ENCODE peak calls at places on chromosome 7, in six cellular contexts. O is IMR-90; Z is stimulated activated CD8-positive, alpha-beta memory T cell treated with anti-CD3 and anti-CD28 coated beads, Interleukin-7, amount 100 ng/mL, for 4 hours; P is astrocyte of the spinal cord; H is stimulated activated CD4-positive, alpha-beta T cell treated with anti-CD3 and anti-CD28 coated beads, TNF-alpha, amount 100 ng/mL, for 1 hour; G is skeletal muscle cell. L is an unnamed sample.

GRCh38 chr7:28028471-28028870 is 152.1 kb downstream of the JAZF1 start:
- DNase-seq in G (no peak), P (no peak), Z (no peak), H (no peak), O (no peak), L (no peak)

GRCh38 chr7:113917840-113918239 is 969 bp downstream of the PPP1R3A start:
- DNase-seq in P (no peak), H (no peak), Z (no peak), G (no peak), O (no peak), L (no peak)

GRCh38 chr7:124263232-124263827 is 230.5 kb upstream of the TMEM229A start:
- DNase-seq in P (peak; percentile 23), Z (no peak), H (no peak), O (peak; percentile 54), G (no peak), L (peak; percentile 7)

GRCh38 chr7:37380831-37381230 is 67.8 kb downstream of the ELMO1 start:
- DNase-seq in H (no peak), G (no peak), Z (no peak), P (no peak), O (no peak), L (no peak)

GRCh38 chr7:45033261-45033930 is 33.4 kb downstream of the CCM2 start:
- DNase-seq in G (no peak), Z (no peak), O (peak; percentile 55), P (peak; percentile 38), H (no peak), L (peak; percentile 13)

GRCh38 chr7:33040803-33041516 is 21.6 kb downstream of the NT5C3A start:
- DNase-seq in G (no peak), P (no peak), O (peak; percentile 36), H (no peak), Z (peak; percentile 50), L (peak; percentile 63)

GRCh38 chr7:138546829-138547228 is 86.8 kb downstream of the TRIM24 start:
- DNase-seq in H (no peak), G (no peak), O (no peak), P (no peak), Z (no peak), L (no peak)

GRCh38 chr7:16646427-16647081 is 573 bp downstream of the BZW2 start:
- DNase-seq in G (no peak), P (peak; percentile 40), H (peak; percentile 24), Z (no peak), O (no peak), L (peak; percentile 51)

GRCh38 chr7:116572036-116572435 is 47.2 kb downstream of the CAV1 start:
- DNase-seq in P (no peak), H (no peak), G (no peak), O (no peak), Z (no peak), L (no peak)

GRCh38 chr7:153567426-153567825 is 484.8 kb upstream of the DPP6 start:
- DNase-seq in P (no peak), G (no peak), O (no peak), Z (no peak), H (no peak), L (no peak)

GRCh38 chr7:93320856-93321255 is 88.7 kb downstream of the VPS50 start:
- DNase-seq in G (no peak), Z (no peak), P (no peak), O (no peak), H (no peak), L (no peak)

GRCh38 chr7:96414931-96415292 is 93.0 kb upstream of the SLC25A13 start:
- DNase-seq in H (no peak), G (no peak), P (peak; percentile 6), O (peak; percentile 30), Z (no peak), L (peak; percentile 60)

GRCh38 chr7:155938129-155938528 is 125.9 kb upstream of the SHH start:
- DNase-seq in P (no peak), Z (no peak), H (no peak), O (no peak), G (no peak), L (no peak)

GRCh38 chr7:152512711-152513110 is 76.9 kb upstream of the KMT2C start:
- DNase-seq in O (no peak), H (no peak), P (no peak), G (no peak), Z (peak; percentile 2), L (no peak)

GRCh38 chr7:44177570-44178131 is 11.6 kb downstream of the GCK start:
- DNase-seq in G (no peak), Z (no peak), P (peak; percentile 70), O (peak; percentile 52), H (no peak), L (peak; percentile 52)

GRCh38 chr7:3551536-3551935 is 250.5 kb downstream of the SDK1 start:
- DNase-seq in H (no peak), O (no peak), G (no peak), Z (no peak), P (no peak), L (no peak)

GRCh38 chr7:112173214-112173905 is 32.8 kb downstream of the DOCK4 start:
- DNase-seq in P (no peak), Z (no peak), O (no peak), G (no peak), H (no peak), L (peak; percentile 4)

GRCh38 chr7:33039257-33039904 is 23.2 kb downstream of the NT5C3A start:
- DNase-seq in P (no peak), O (no peak), G (no peak), Z (no peak), H (no peak), L (peak; percentile 65)

GRCh38 chr7:106053109-106053508 is 59.0 kb downstream of the SYPL1 start:
- DNase-seq in O (no peak), H (no peak), P (no peak), Z (no peak), G (no peak), L (no peak)

GRCh38 chr7:46786221-46786951 is 795.5 kb downstream of the TNS3 start:
- DNase-seq in H (no peak), O (peak; percentile 43), P (peak; percentile 84), Z (no peak), G (peak; percentile 77), L (peak; percentile 73)

GRCh38 chr7:139999516-139999915 is 63.2 kb downstream of the PARP12 start:
- DNase-seq in O (no peak), H (no peak), Z (no peak), G (no peak), P (no peak), L (no peak)

GRCh38 chr7:84688671-84689070 is 494.1 kb upstream of the SEMA3A start:
- DNase-seq in O (peak; percentile 50), Z (no peak), G (no peak), P (peak; percentile 44), H (no peak), L (peak; percentile 70)

GRCh38 chr7:132279718-132280117 is 296.6 kb downstream of the PLXNA4 start:
- DNase-seq in G (no peak), Z (no peak), H (no peak), O (no peak), P (no peak), L (no peak)

GRCh38 chr7:3106353-3106752 is 62.7 kb upstream of the CARD11 start:
- DNase-seq in P (no peak), Z (peak; percentile 20), H (no peak), O (no peak), G (no peak), L (no peak)

GRCh38 chr7:112056409-112056808 is 149.8 kb downstream of the DOCK4 start:
- DNase-seq in G (peak; percentile 74), O (peak; percentile 82), H (no peak), Z (no peak), P (peak; percentile 10), L (peak; percentile 60)

GRCh38 chr7:139702313-139702731 is 75.5 kb downstream of the HIPK2 start:
- DNase-seq in P (no peak), H (no peak), Z (no peak), O (no peak), G (no peak), L (no peak)